ENCODE peak calls at places on chromosome 1, in nine cellular contexts. X, I, P, W, J, F, G, E and N are unnamed samples.

GRCh38 chr1:110582378-110582777 is 23.8 kb downstream of the KCNA2 start:
- DNase-seq in X (no peak), F (no peak), I (no peak), P (no peak), J (no peak), W (no peak), E (no peak), G (no peak), N (no peak)

GRCh38 chr1:171984262-171984661 is 143.0 kb downstream of the DNM3 start:
- DNase-seq in W (no peak), X (no peak), I (no peak), P (no peak), J (no peak), G (no peak), F (no peak), E (no peak), N (no peak)

GRCh38 chr1:204612326-204612725 is 73.2 kb downstream of the LRRN2 start:
- DNase-seq in I (no peak), P (no peak), J (no peak), W (peak), X (no peak), F (no peak), G (no peak), E (no peak), N (no peak)

GRCh38 chr1:214551052-214551435 is 358 bp downstream of the PTPN14 start:
- DNase-seq in J (peak), X (no peak), E (no peak), F (no peak), I (peak), W (no peak), P (no peak), G (no peak), N (peak)

GRCh38 chr1:181562395-181562794 is 79.1 kb downstream of the CACNA1E start:
- DNase-seq in I (no peak), E (no peak), G (no peak), W (no peak), P (no peak), F (no peak), X (no peak), J (no peak), N (no peak)

GRCh38 chr1:223233410-223234163 is 90.5 kb upstream of the TLR5 start:
- DNase-seq in W (peak), F (no peak), X (no peak), G (no peak), E (no peak), I (peak), P (no peak), J (peak), N (no peak)

GRCh38 chr1:31730336-31731048 is 26.7 kb upstream of the COL16A1 start:
- DNase-seq in J (no peak), F (no peak), I (no peak), E (no peak), W (peak), P (no peak), G (no peak), X (no peak), N (no peak)

GRCh38 chr1:176110203-176110602 is 96.9 kb downstream of the COP1 start:
- DNase-seq in J (no peak), G (no peak), X (no peak), F (no peak), W (no peak), I (no peak), E (no peak), P (no peak), N (no peak)

GRCh38 chr1:152018537-152018936 is 18.3 kb downstream of the S100A11 start:
- DNase-seq in P (peak), E (no peak), X (no peak), G (no peak), F (peak), I (no peak), W (peak), J (no peak), N (no peak)

GRCh38 chr1:47388548-47389238 is 27.4 kb upstream of the FOXE3 start:
- DNase-seq in W (peak), F (peak), I (no peak), J (no peak), G (peak), E (peak), P (no peak), X (peak), N (peak)

GRCh38 chr1:177984761-177985160 is 14.9 kb upstream of the SEC16B start:
- DNase-seq in I (no peak), E (no peak), G (no peak), J (no peak), P (no peak), F (no peak), W (peak), X (no peak), N (no peak)

GRCh38 chr1:14735861-14736260 is 137.4 kb downstream of the KAZN start:
- DNase-seq in X (no peak), P (no peak), G (no peak), E (no peak), W (no peak), F (no peak), I (no peak), J (no peak), N (no peak)

GRCh38 chr1:71587961-71588360 is 507.1 kb upstream of the ZRANB2 start:
- DNase-seq in X (peak), J (no peak), E (no peak), F (no peak), I (no peak), G (no peak), P (no peak), W (peak), N (no peak)

GRCh38 chr1:2414297-2414958 is 2.1 kb upstream of the PEX10 start:
- DNase-seq in J (peak), G (peak), P (no peak), W (peak), E (peak), I (peak), X (peak), F (peak), N (peak)

GRCh38 chr1:220374449-220374848 is 102.2 kb upstream of the RAB3GAP2 start:
- DNase-seq in E (no peak), F (no peak), J (no peak), X (no peak), I (no peak), P (no peak), W (no peak), G (no peak), N (no peak)

GRCh38 chr1:24199291-24199900 is 12.3 kb upstream of the IFNLR1 start:
- DNase-seq in W (peak), P (peak), G (peak), E (peak), J (peak), I (peak), F (peak), X (peak), N (peak)

GRCh38 chr1:233662503-233663105 is 48.7 kb downstream of the KCNK1 start:
- DNase-seq in W (no peak), F (no peak), P (no peak), I (no peak), X (no peak), G (no peak), J (no peak), E (no peak), N (no peak)

GRCh38 chr1:5632226-5632625 is 360.0 kb downstream of the NPHP4 start:
- DNase-seq in E (no peak), X (no peak), P (no peak), I (no peak), G (no peak), J (no peak), W (no peak), F (no peak), N (no peak)

GRCh38 chr1:113195115-113195845 is 122.3 kb downstream of the LRIG2 start:
- DNase-seq in F (no peak), I (no peak), X (no peak), E (no peak), W (no peak), G (no peak), J (no peak), P (no peak), N (no peak)

GRCh38 chr1:182781849-182782586 is 7.6 kb upstream of the NPL start:
- DNase-seq in F (peak), I (peak), G (peak), X (peak), W (peak), P (peak), J (no peak), E (peak), N (peak)

GRCh38 chr1:58620259-58620658 is 43.2 kb upstream of the TACSTD2 start:
- DNase-seq in I (no peak), J (no peak), F (no peak), G (no peak), W (peak), X (no peak), E (no peak), P (no peak), N (peak)

GRCh38 chr1:82775402-82776000 is 974.8 kb downstream of the ADGRL2 start:
- DNase-seq in I (no peak), P (no peak), J (peak), G (no peak), E (peak), X (peak), F (peak), W (peak), N (no peak)

GRCh38 chr1:159211331-159212136 is 6.9 kb downstream of the ACKR1 start:
- DNase-seq in J (no peak), W (peak), E (peak), I (peak), G (peak), X (no peak), F (peak), P (peak), N (peak)

GRCh38 chr1:26283871-26284596 is 4.1 kb downstream of the SH3BGRL3 start:
- DNase-seq in E (no peak), F (no peak), G (no peak), P (no peak), X (no peak), W (no peak), I (peak), J (no peak), N (no peak)

GRCh38 chr1:207890136-207890738 is 20.7 kb downstream of the CD34 start:
- DNase-seq in J (peak), F (no peak), X (peak), G (no peak), E (no peak), I (peak), P (no peak), W (peak), N (no peak)

GRCh38 chr1:6354659-6355317 is 38.8 kb downstream of the ACOT7 start:
- DNase-seq in P (no peak), F (no peak), J (no peak), I (no peak), E (no peak), W (no peak), X (no peak), G (no peak), N (no peak)

GRCh38 chr1:225692517-225692879 is 39.6 kb upstream of the ENAH start:
- DNase-seq in P (no peak), F (no peak), I (no peak), G (no peak), J (no peak), E (no peak), W (no peak), X (no peak), N (no peak)

GRCh38 chr1:20138346-20138745 is 777 bp upstream of the PLA2G2F start:
- DNase-seq in W (no peak), I (no peak), P (no peak), E (no peak), J (no peak), X (no peak), G (no peak), F (no peak), N (no peak)

GRCh38 chr1:113530021-113530420 is 139.7 kb downstream of the MAGI3 start:
- DNase-seq in W (no peak), J (no peak), P (no peak), I (no peak), F (no peak), E (no peak), X (no peak), G (no peak), N (no peak)

GRCh38 chr1:33010946-33011731 is 25.5 kb downstream of the AK2 start:
- DNase-seq in F (no peak), E (no peak), G (no peak), P (no peak), X (no peak), J (no peak), I (no peak), W (no peak), N (no peak)

GRCh38 chr1:165645654-165646366 is 14.8 kb downstream of the MGST3 start:
- DNase-seq in G (no peak), X (no peak), I (no peak), P (no peak), F (no peak), E (no peak), W (peak), J (no peak), N (no peak)

GRCh38 chr1:10339815-10340214 is 59.0 kb upstream of the PGD start:
- DNase-seq in I (no peak), E (peak), G (no peak), F (no peak), J (no peak), X (no peak), P (no peak), W (peak), N (peak)

GRCh38 chr1:205980182-205980830 is 22.9 kb downstream of the RAB7B start:
- DNase-seq in P (no peak), J (no peak), X (peak), F (no peak), I (no peak), G (no peak), W (no peak), E (no peak), N (no peak)

GRCh38 chr1:183272390-183272801 is 86.3 kb downstream of the LAMC2 start:
- DNase-seq in W (peak), I (peak), X (no peak), J (peak), G (no peak), E (no peak), P (no peak), F (no peak), N (no peak)